ENCODE peak calls at places on chromosomes 16 and 17, in four cellular contexts. One of them, this sample, is unnamed.

GRCh38 chr16:56912746-56913703 is 18.9 kb upstream of the HERPUD1 start:
- DNase-seq in GM12878: no peak
- DNase-seq in tibial nerve: peak
- DNase-seq in ovary: peak
- DNase-seq in this sample: peak

GRCh38 chr17:32746698-32747097 is 130.2 kb downstream of the MYO1D start:
- DNase-seq in ovary: no peak
- DNase-seq in GM12878: no peak
- DNase-seq in tibial nerve: no peak
- DNase-seq in this sample: no peak

GRCh38 chr17:77942111-77942988 is 16.2 kb upstream of the TNRC6C start:
- DNase-seq in GM12878: no peak
- DNase-seq in ovary: no peak
- DNase-seq in tibial nerve: peak
- DNase-seq in this sample: no peak

GRCh38 chr16:79618712-79619050 is 18.1 kb upstream of the MAF start:
- DNase-seq in GM12878: no peak
- DNase-seq in tibial nerve: no peak
- DNase-seq in ovary: no peak
- DNase-seq in this sample: no peak

GRCh38 chr16:74601131-74601871 is 5.6 kb downstream of the GLG1 start:
- DNase-seq in ovary: no peak
- DNase-seq in GM12878: no peak
- DNase-seq in tibial nerve: no peak
- DNase-seq in this sample: no peak

GRCh38 chr16:81855552-81856153 is 76.6 kb downstream of the PLCG2 start:
- DNase-seq in GM12878: no peak
- DNase-seq in tibial nerve: no peak
- DNase-seq in ovary: no peak
- DNase-seq in this sample: no peak

GRCh38 chr16:65876200-65876498 is 490.3 kb upstream of the CDH5 start:
- DNase-seq in ovary: no peak
- DNase-seq in GM12878: no peak
- DNase-seq in tibial nerve: no peak
- DNase-seq in this sample: no peak

GRCh38 chr17:12719948-12720347 is 54.3 kb downstream of the MYOCD start:
- DNase-seq in tibial nerve: no peak
- DNase-seq in GM12878: no peak
- DNase-seq in ovary: no peak
- DNase-seq in this sample: no peak

GRCh38 chr17:48338720-48339119 is 91.3 kb downstream of the SKAP1 start:
- DNase-seq in GM12878: no peak
- DNase-seq in ovary: no peak
- DNase-seq in tibial nerve: no peak
- DNase-seq in this sample: no peak
- TF ChIP-seq EP300 in GM12878: no peak
- TF ChIP-seq EP300 in ovary: no peak
- TF ChIP-seq EP300 in tibial nerve: no peak
- TF ChIP-seq EP300 in this sample: no peak

DNA sequence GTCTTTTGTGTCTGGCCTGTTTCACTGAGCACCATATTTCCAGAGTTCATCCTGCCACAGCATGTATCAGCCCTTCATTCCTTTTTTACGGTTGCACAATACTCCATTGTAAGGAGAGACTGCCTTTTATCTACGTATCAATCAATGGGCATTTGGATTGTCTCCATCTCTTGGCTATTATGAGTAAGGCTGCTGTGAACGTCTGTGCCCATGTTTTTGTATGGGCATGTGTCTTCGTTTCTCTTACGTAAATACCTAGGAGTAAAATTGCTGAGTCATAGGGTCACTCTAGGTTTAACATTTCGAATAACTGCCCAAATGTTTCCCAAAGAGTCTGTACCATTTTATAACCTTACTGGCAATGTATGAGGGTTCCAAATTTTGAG is 202.8 kb upstream of the FOXF1 start:
- DNase-seq in ovary: no peak
- DNase-seq in tibial nerve: no peak
- DNase-seq in GM12878: no peak
- DNase-seq in this sample: peak
- TF ChIP-seq EP300 in ovary: no peak
- TF ChIP-seq EP300 in tibial nerve: no peak
- TF ChIP-seq EP300 in GM12878: no peak
- TF ChIP-seq EP300 in this sample: peak

GRCh38 chr16:83200005-83200779 is 573.4 kb downstream of the CDH13 start:
- DNase-seq in ovary: no peak
- DNase-seq in tibial nerve: no peak
- DNase-seq in GM12878: no peak
- DNase-seq in this sample: no peak
- TF ChIP-seq EP300 in ovary: no peak
- TF ChIP-seq EP300 in tibial nerve: no peak
- TF ChIP-seq EP300 in GM12878: no peak
- TF ChIP-seq EP300 in this sample: no peak

GRCh38 chr16:524274-525011 is 3.1 kb upstream of the CAPN15 start:
- DNase-seq in tibial nerve: no peak
- DNase-seq in GM12878: no peak
- DNase-seq in ovary: no peak
- DNase-seq in this sample: no peak

GRCh38 chr16:525123-525519 is 2.4 kb upstream of the CAPN15 start:
- DNase-seq in GM12878: no peak
- DNase-seq in ovary: no peak
- DNase-seq in tibial nerve: no peak
- DNase-seq in this sample: no peak

GRCh38 chr16:527015-527903 is at the start of gene CAPN15:
- DNase-seq in GM12878: peak
- DNase-seq in tibial nerve: peak
- DNase-seq in ovary: peak
- DNase-seq in this sample: peak

GRCh38 chr16:526181-527014 is 1.1 kb upstream of the CAPN15 start:
- DNase-seq in ovary: peak
- DNase-seq in GM12878: no peak
- DNase-seq in tibial nerve: no peak
- DNase-seq in this sample: peak

DNA sequence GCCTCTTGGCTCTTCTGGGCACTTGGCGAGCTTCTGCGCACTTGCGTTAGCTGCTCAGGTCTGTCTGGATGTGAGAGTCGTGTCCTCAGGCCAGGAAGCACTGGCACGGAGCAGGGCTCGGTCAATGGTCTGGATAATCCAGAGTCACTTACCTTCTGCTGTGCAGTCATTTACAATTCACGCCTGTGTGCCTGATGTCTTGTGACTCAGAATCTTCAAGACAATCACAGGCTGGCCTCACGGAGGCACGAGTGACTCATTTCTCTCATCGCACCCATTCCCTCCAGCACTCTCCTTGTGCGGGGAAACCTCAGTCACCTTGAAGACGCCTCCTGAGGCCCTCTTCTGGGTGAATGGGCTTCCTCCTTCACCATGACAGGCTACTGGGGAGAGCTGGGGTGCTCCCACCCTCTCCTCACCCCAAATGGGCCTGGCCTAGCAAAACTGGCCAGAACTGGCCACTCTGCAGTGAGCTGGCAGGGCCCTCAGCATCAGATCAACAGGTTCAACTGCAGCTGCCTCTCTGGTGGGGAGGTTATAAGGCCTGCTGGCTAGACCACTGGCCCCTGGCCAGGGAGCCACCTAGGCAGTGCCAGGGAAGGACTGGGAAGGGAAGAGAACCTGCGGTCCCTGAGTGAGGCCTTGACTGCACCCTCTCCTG is 1.9 kb upstream of the CAPN15 start:
- DNase-seq in GM12878: peak
- DNase-seq in tibial nerve: no peak
- DNase-seq in ovary: no peak
- DNase-seq in this sample: no peak
- TF ChIP-seq EP300 in GM12878: peak
- TF ChIP-seq EP300 in tibial nerve: no peak
- TF ChIP-seq EP300 in ovary: no peak
- TF ChIP-seq EP300 in this sample: no peak

GRCh38 chr16:28537964-28538732 is 626 bp downstream of the NUPR1 start:
- DNase-seq in GM12878: no peak
- DNase-seq in tibial nerve: no peak
- DNase-seq in ovary: peak
- DNase-seq in this sample: no peak

GRCh38 chr16:28537076-28537475 is 1.7 kb downstream of the NUPR1 start:
- DNase-seq in ovary: no peak
- DNase-seq in tibial nerve: no peak
- DNase-seq in GM12878: no peak
- DNase-seq in this sample: no peak

GRCh38 chr16:28534542-28535373 is 4.0 kb downstream of the NUPR1 start:
- DNase-seq in GM12878: no peak
- DNase-seq in ovary: no peak
- DNase-seq in tibial nerve: peak
- DNase-seq in this sample: peak

GRCh38 chr16:28543072-28543471 is 4.3 kb upstream of the NUPR1 start:
- DNase-seq in ovary: no peak
- DNase-seq in tibial nerve: peak
- DNase-seq in GM12878: no peak
- DNase-seq in this sample: no peak

DNA sequence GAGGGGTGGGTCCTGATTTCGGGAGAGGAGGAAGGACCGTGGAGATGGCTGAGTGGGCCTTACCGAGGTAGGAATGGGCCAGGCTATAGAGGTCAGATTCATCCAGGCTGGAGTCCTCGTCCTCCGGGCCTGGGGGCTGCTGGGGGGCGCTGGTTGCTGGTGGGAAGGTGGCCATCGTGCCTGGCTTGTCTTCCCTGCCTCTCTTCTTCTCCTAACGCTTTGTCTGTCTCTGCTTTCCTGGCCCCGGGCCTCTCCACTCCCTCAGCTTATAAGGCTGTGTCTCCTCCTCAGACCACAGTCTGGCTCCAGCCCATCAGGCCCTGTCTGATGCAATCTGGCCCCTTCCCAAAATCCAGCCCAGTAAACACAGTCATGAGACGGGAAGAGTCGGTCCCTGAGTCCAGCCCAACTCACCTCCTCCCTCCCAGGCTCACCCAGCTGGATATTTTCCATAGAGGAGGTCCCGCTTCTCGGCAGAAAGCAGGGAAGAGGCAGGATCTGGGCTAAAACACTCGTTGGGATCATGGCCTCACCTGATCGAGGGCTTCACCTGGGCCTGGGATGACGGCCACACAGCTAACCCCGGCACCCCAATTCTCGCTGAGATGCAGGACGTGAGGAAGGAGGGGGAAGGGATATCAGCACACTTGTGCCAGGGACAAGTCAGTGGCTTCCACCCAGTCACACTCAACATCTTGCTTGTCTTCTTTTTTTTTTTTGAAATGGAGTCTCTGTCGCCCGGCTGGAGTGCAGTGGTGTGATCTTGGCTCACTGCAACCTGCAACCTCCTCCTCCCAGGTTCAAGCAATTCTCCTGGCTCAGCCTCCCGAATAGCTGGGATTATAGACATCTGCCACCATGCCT is at the start of gene NUPR1:
- DNase-seq in GM12878: no peak
- DNase-seq in tibial nerve: peak
- DNase-seq in ovary: peak
- DNase-seq in this sample: peak
- TF ChIP-seq EP300 in GM12878: no peak
- TF ChIP-seq EP300 in tibial nerve: peak
- TF ChIP-seq EP300 in ovary: no peak
- TF ChIP-seq EP300 in this sample: no peak

DNA sequence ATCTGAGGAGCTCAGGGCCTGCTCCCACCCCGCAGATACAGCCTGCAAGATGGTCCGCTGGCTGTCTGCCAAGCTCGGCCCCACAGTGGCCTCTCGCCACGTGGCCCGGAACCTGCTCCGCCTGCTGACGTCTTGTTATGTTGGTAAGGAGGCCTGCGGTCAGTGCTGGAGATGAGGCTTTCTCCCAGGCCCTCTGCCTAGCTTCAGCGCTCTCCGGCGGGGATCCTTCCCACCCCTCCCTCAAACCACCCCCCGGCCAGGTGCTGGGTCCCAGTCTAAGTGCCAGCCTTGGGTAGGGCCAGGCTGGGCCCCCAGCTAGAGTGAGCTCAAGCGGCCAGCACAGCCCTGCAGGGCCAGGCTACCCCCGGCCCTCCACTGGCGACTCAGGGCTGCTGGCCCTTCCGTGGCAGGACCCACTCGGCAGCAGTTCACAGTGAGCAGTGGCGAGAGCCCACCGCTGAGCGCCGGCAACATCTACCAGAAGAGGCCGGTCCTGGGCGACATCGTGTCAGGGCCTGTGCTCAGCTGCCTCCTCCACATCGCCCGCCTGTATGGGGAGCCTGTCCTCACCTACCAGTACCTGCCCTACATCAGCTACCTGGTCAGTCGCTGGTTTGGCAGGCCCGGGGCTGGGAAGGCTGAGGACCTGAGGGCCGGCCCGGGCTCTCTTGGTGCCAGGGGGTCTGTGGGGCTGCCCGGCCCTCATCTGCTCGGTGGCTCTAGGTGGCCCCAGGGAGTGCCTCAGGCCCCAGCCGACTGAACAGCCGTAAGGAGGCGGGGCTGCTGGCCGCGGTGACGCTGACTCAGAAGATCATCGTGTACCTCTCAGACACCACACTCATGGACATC is 6.1 kb downstream of the WDR81 start:
- DNase-seq in ovary: peak
- DNase-seq in GM12878: no peak
- DNase-seq in tibial nerve: peak
- DNase-seq in this sample: peak
- TF ChIP-seq EP300 in ovary: no peak
- TF ChIP-seq EP300 in GM12878: no peak
- TF ChIP-seq EP300 in tibial nerve: peak
- TF ChIP-seq EP300 in this sample: no peak

DNA sequence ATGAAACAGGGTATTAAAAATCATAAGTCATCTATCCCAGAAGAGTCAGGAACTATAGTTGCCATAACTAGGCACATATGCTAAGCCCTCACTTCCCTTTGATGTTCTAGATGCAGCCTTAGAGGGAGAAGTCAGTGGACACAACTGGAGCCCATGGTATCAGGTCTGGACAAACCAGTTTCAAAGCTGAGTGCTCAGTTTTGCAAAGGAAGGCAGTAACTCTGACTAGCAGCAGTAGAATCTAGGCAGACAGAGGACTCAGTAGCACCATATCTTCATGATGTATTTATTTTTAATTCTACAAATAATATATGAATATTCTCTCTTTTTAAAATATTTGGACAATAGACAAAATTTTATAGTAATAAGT is 11.7 kb upstream of the FAM20A start:
- DNase-seq in ovary: no peak
- DNase-seq in GM12878: no peak
- DNase-seq in tibial nerve: no peak
- DNase-seq in this sample: no peak
- TF ChIP-seq EP300 in ovary: no peak
- TF ChIP-seq EP300 in GM12878: no peak
- TF ChIP-seq EP300 in tibial nerve: no peak
- TF ChIP-seq EP300 in this sample: no peak